ENCODE peak calls at places on chromosome 6, in seven cellular contexts. P is ascending aorta, Y is psoas muscle, B is astrocyte, O is body of pancreas, D is fibroblast of lung, U is heart left ventricle. Z is an unnamed sample.
A peak's percentile ranks its signal among the peaks of the same experiment; 100 is the strongest.

GRCh38 chr6:38572186-38572813 is 67.4 kb downstream of the BTBD9 start:
- DNase-seq in D (no peak), U (no peak), B (no peak), P (no peak), Y (no peak), O (no peak), Z (no peak)

GRCh38 chr6:133890941-133891813 is 2.3 kb downstream of the TCF21 start:
- DNase-seq in Y (peak; percentile 34), O (peak; percentile 15), U (peak; percentile 40), P (no peak), B (no peak), D (peak; percentile 81), Z (peak; percentile 13)

GRCh38 chr6:15250440-15251168 is 4.7 kb downstream of the JARID2 start:
- DNase-seq in P (no peak), D (no peak), Y (no peak), O (no peak), U (no peak), B (no peak), Z (no peak)

GRCh38 chr6:45630801-45631200 is 253.1 kb upstream of the SUPT3H start:
- DNase-seq in Y (no peak), P (no peak), O (no peak), U (no peak), D (peak; percentile 34), B (no peak), Z (no peak)

GRCh38 chr6:3913077-3913957 is 64.1 kb downstream of the FAM50B start:
- DNase-seq in Y (no peak), O (peak; percentile 86), U (peak; percentile 85), D (peak; percentile 97), B (peak; percentile 99), P (peak; percentile 91), Z (peak; percentile 30)

GRCh38 chr6:166415306-166415705 is 32.6 kb upstream of the MPC1 start:
- DNase-seq in D (no peak), P (no peak), O (no peak), B (no peak), Y (no peak), U (no peak), Z (peak; percentile 33)

GRCh38 chr6:46090115-46091079 is 39.4 kb upstream of the ENPP4 start:
- DNase-seq in B (peak; percentile 13), D (peak; percentile 58), U (peak; percentile 54), Y (peak; percentile 33), P (peak; percentile 73), O (peak; percentile 68), Z (peak; percentile 66)

GRCh38 chr6:26363882-26364825 is 844 bp upstream of the BTN3A2 start:
- DNase-seq in P (no peak), O (no peak), U (no peak), Y (no peak), D (peak; percentile 36), B (no peak), Z (no peak)

GRCh38 chr6:118776607-118777549 is 117.1 kb upstream of the ASF1A start:
- DNase-seq in B (peak; percentile 90), D (peak; percentile 85), P (peak; percentile 87), O (peak; percentile 69), U (peak; percentile 55), Y (peak; percentile 33), Z (peak; percentile 59)

GRCh38 chr6:14727494-14728395 is 518.1 kb upstream of the JARID2 start:
- DNase-seq in O (no peak), B (no peak), Y (no peak), P (no peak), D (peak; percentile 66), U (no peak), Z (no peak)

GRCh38 chr6:95866732-95867131 is 149.0 kb upstream of the FUT9 start:
- DNase-seq in B (no peak), Y (no peak), P (no peak), O (peak; percentile 48), U (no peak), D (no peak), Z (peak; percentile 7)

GRCh38 chr6:145480024-145480423 is 255.3 kb downstream of the EPM2A start:
- DNase-seq in P (no peak), D (no peak), B (no peak), O (no peak), U (no peak), Y (no peak), Z (no peak)

GRCh38 chr6:111353914-111354464 is 129.0 kb downstream of the REV3L start:
- DNase-seq in Y (no peak), P (no peak), B (no peak), D (peak; percentile 8), O (no peak), U (no peak), Z (no peak)

GRCh38 chr6:34491091-34491430 is 25.2 kb downstream of the PACSIN1 start:
- DNase-seq in P (no peak), Y (no peak), U (no peak), O (no peak), D (peak; percentile 38), B (peak; percentile 39), Z (no peak)

GRCh38 chr6:140736227-140736626 is 1361.8 kb upstream of the CITED2 start:
- DNase-seq in O (no peak), B (no peak), P (no peak), U (no peak), D (no peak), Y (no peak), Z (no peak)

GRCh38 chr6:140253096-140253495 is 878.6 kb upstream of the CITED2 start:
- DNase-seq in U (no peak), O (no peak), Y (no peak), B (peak; percentile 31), D (peak; percentile 21), P (no peak), Z (no peak)

GRCh38 chr6:73532288-73532687 is 11.5 kb upstream of the EEF1A1 start:
- DNase-seq in P (no peak), U (no peak), B (no peak), Y (no peak), D (peak; percentile 17), O (no peak), Z (no peak)

GRCh38 chr6:141667580-141668309 is 465.0 kb upstream of the GJE1 start:
- DNase-seq in O (no peak), P (no peak), D (no peak), U (no peak), Y (no peak), B (peak; percentile 20), Z (no peak)

GRCh38 chr6:142681099-142681498 is 263.9 kb downstream of the HIVEP2 start:
- DNase-seq in U (no peak), B (no peak), Y (no peak), P (no peak), O (no peak), D (no peak), Z (no peak)

GRCh38 chr6:138726066-138727060 is 47.2 kb upstream of the CCDC28A start:
- DNase-seq in O (no peak), D (no peak), Y (no peak), P (no peak), B (no peak), U (no peak), Z (no peak)

GRCh38 chr6:82908661-82909060 is 157.0 kb downstream of the UBE3D start:
- DNase-seq in P (no peak), B (no peak), O (no peak), U (no peak), D (no peak), Y (no peak), Z (peak; percentile 22)

GRCh38 chr6:46395530-46395929 is 95.7 kb downstream of the RCAN2 start:
- DNase-seq in B (no peak), Y (no peak), U (no peak), O (no peak), D (no peak), P (no peak), Z (no peak)

GRCh38 chr6:1949533-1949932 is 295.9 kb downstream of the GMDS start:
- DNase-seq in D (peak; percentile 68), O (no peak), P (no peak), B (peak; percentile 60), Y (no peak), U (no peak), Z (no peak)

GRCh38 chr6:45574885-45575284 is 197.2 kb upstream of the SUPT3H start:
- DNase-seq in D (no peak), O (no peak), U (no peak), Y (no peak), P (no peak), B (no peak), Z (no peak)

DNA sequence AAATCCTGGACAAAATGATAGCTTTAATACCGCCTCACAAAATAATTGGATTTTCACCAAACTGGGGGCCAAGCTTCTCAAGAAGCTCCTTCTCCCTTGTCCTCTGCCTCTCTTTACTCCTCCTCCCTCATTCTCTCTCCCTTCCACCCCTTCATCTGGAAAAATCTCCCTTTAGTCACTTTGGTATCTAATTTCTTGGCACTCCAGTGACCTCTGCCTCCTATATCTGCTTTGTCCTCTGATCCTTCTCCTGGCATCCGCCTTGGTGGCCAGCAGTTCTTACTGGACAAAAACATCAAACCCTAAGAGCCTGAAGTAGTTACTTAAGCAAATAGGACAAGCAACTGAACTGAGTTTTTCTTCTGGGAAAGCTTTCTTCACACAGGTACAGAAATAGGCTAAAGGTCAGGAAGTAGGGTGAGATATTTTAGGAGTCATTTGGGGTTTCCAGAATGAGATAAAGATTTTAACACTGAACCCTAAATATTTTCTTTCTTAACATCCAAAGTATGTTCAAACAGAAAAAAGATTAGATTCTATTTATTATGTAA is 220.7 kb downstream of the ARHGAP18 start:
- DNase-seq in P (no peak), O (no peak), B (no peak), U (no peak), Y (no peak), D (peak; percentile 9), Z (no peak)
- H3K27ac ChIP-seq in P (peak overlapping the region; percentile 95), O (no peak overlapping the region), B (peak overlapping the region; percentile 100), U (peak overlapping the region; percentile 48), Y (peak overlapping the region; percentile 40), D (peak overlapping the region; percentile 23), Z (no peak overlapping the region)

GRCh38 chr6:36123270-36124139 is 6.8 kb upstream of the MAPK13 start:
- DNase-seq in B (peak; percentile 24), U (peak; percentile 80), Y (peak; percentile 82), P (peak; percentile 90), O (peak; percentile 86), D (peak; percentile 80), Z (peak; percentile 90)
- TF ChIP-seq CTCF in B (peak; percentile 49), U (peak; percentile 55), Y (peak; percentile 57), P (peak; percentile 72), O (peak; percentile 83), D (peak; percentile 75), Z (peak; percentile 85)

GRCh38 chr6:162389353-162390085 is 338.0 kb downstream of the PRKN start:
- DNase-seq in U (no peak), B (no peak), O (no peak), Y (no peak), D (no peak), P (no peak), Z (no peak)
- H3K27ac ChIP-seq in U (peak overlapping the region; percentile 58), B (no peak overlapping the region), O (no peak overlapping the region), Y (no peak overlapping the region), D (no peak overlapping the region), P (no peak overlapping the region), Z (no peak overlapping the region)

GRCh38 chr6:41896280-41896679 is 1.1 kb upstream of the USP49 start:
- DNase-seq in Y (no peak), P (no peak), B (no peak), D (no peak), U (no peak), O (no peak), Z (no peak)

DNA sequence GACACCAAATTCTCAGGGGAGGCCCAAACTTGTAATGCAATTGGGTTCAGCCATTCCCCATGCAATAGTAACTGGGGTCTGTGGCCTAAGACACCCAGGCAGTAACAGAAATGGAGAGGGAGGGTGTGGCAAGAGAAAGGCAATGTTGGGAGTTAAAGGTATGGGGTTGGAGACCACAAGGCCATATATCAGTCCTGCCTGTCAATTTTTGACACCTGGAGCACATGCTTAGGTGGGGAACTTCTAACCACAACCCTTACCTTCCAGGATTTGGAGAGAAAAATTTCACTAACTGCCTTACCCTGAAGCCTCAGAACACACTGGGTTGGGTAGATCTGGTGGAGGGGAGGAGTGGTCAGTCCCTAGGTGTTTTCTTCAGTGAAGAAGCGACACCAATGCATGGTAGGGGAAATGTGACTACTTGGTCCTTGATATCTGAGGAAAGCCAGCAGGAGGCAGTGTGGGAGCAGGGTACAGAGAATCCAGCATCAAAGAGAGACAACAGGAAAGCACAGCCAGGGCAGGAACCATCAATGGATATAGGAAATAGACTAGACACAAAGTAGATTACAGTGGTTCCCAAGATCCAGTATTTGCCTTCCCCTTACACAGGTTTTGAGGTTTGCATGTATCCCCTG is 6.8 kb upstream of the USP49 start:
- DNase-seq in O (peak; percentile 35), U (no peak), Y (no peak), P (no peak), D (peak; percentile 39), B (no peak), Z (peak; percentile 10)
- TF ChIP-seq CTCF in O (no peak), U (peak; percentile 14), Y (peak; percentile 11), P (no peak), D (no peak), B (no peak), Z (no peak)

Z was measured in transverse colon.